ENCODE peak calls at places on chromosomes 4 and X, in nine cellular contexts. Y, C, U, K, P, D, T, Z and H are unnamed samples. For H3K4me1, the result is how much of the 10 kb centered on the place peaks cover.

GRCh38 chr4:160580581-160580980 is 1477.7 kb downstream of the RAPGEF2 start:
- DNase-seq in T (no peak), C (no peak), P (no peak), U (no peak), K (no peak), Z (no peak), D (no peak), Y (no peak), H (no peak)

GRCh38 chr4:128298852-128299251 is 11.2 kb upstream of the PGRMC2 start:
- DNase-seq in Y (no peak), C (no peak), D (no peak), K (no peak), Z (no peak), P (no peak), T (no peak), U (no peak), H (no peak)

GRCh38 chr4:80307183-80307735 is 28.3 kb upstream of the CFAP299 start:
- DNase-seq in Z (no peak), U (no peak), C (no peak), D (no peak), T (peak), K (peak), Y (no peak), P (peak), H (peak)

GRCh38 chrX:153864101-153864500 is 21.9 kb downstream of the L1CAM start:
- DNase-seq in K (no peak), C (no peak), Z (no peak), D (no peak), P (no peak), T (no peak), Y (no peak), U (no peak), H (no peak)

GRCh38 chr4:72468904-72469502 is 100.0 kb downstream of the ADAMTS3 start:
- DNase-seq in T (no peak), P (peak), C (no peak), Z (no peak), U (no peak), D (no peak), K (peak), Y (no peak), H (no peak)

GRCh38 chrX:109312757-109313156 is 169.1 kb downstream of the GUCY2F start:
- DNase-seq in P (no peak), K (no peak), T (no peak), C (no peak), U (no peak), Y (no peak), D (no peak), Z (no peak), H (no peak)

GRCh38 chrX:45571453-45571852 is 370.8 kb upstream of the DIPK2B start:
- DNase-seq in T (no peak), Y (no peak), P (no peak), U (no peak), C (no peak), D (no peak), Z (no peak), K (no peak), H (no peak)

GRCh38 chr4:95465010-95465409 is 83.8 kb downstream of the UNC5C start:
- DNase-seq in U (no peak), C (no peak), D (no peak), T (peak), K (no peak), P (no peak), Z (no peak), Y (no peak), H (peak)

GRCh38 chr4:107824367-107825071 is at the start of gene SGMS2:
- DNase-seq in Y (peak), T (peak), Z (peak), C (peak), D (peak), K (peak), U (peak), P (peak), H (peak)

GRCh38 chr4:38461342-38461741 is 202.7 kb upstream of the KLF3 start:
- DNase-seq in D (no peak), K (no peak), C (no peak), T (no peak), Z (no peak), P (no peak), Y (no peak), U (no peak), H (no peak)

DNA sequence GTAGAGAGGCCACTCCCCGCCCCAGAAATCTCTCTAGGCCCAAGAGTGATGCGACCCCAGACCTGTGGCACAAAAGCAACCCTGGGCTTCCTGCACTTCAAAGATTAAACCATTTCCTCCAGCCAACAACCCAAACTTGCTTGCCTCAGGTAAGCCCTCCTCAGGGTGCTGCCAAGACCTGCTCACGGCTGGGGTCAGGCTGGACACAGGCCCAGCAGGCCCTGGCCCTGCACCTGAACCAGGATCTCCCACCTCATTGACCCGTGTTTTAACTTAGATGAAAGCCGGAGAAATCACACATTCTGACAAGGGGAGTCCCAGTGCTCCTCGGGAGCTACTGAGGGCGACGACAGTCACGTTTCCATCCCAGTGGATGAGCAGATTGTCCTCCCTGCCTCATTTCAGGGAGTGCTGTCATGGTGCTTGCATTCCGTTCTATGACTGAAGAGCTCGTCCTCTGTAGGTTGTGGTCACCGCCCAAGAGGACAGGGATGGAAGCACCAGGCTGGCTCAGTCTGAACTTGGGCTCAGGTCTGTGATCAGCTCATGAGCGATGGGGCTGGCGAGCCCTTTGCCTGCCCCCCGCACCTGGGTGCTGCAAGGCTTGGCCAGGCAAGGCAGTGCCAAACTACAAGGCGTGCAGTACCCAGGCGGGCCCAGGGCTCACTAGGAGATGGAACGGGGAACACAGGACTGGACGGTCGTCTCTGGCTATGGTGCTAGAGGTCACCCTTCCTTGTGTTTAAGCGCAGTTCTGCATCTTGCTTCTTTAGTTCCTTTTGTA is 25.9 kb downstream of the WDR1 start:
- DNase-seq in P (no peak), U (peak), Y (no peak), D (peak), T (no peak), Z (no peak), C (peak), K (no peak), H (no peak)
- H3K27ac ChIP-seq in P (no peak), U (no peak), Y (no peak), D (no peak), T (no peak), Z (no peak), C (peak), K (peak), H (no peak)

GRCh38 chr4:143344011-143344410 is 7.3 kb downstream of the GAB1 start:
- DNase-seq in Y (no peak), K (no peak), U (no peak), D (no peak), Z (no peak), T (no peak), P (no peak), C (no peak), H (no peak)

GRCh38 chr4:143344774-143345173 is 8.1 kb downstream of the GAB1 start:
- DNase-seq in K (peak), U (no peak), Y (no peak), T (no peak), P (no peak), Z (no peak), C (no peak), D (no peak), H (no peak)

GRCh38 chr4:143346208-143346607 is 9.5 kb downstream of the GAB1 start:
- DNase-seq in Y (peak), P (no peak), D (no peak), U (no peak), T (no peak), C (no peak), K (no peak), Z (no peak), H (peak)

GRCh38 chr4:143348233-143349077 is 11.8 kb downstream of the GAB1 start:
- DNase-seq in C (no peak), Z (no peak), D (no peak), K (peak), P (no peak), U (no peak), T (no peak), Y (no peak), H (no peak)

GRCh38 chr4:143347495-143347894 is 10.8 kb downstream of the GAB1 start:
- DNase-seq in Y (no peak), U (no peak), C (no peak), T (no peak), Z (no peak), P (no peak), D (no peak), K (no peak), H (no peak)
- H3K4me1 ChIP-seq in Y (under half), U (half or more), C (under half), T (under half), Z (under half), P (under half), D (under half), K (half or more), H (under half)

GRCh38 chr4:5747746-5748365 is 36.9 kb downstream of the EVC start:
- DNase-seq in D (no peak), T (peak), P (peak), Y (no peak), K (no peak), Z (no peak), C (no peak), U (no peak), H (peak)
- H3K27ac ChIP-seq in D (peak), T (peak), P (peak), Y (no peak), K (no peak), Z (no peak), C (no peak), U (no peak), H (peak)

GRCh38 chr4:2576290-2576689 is 39.8 kb downstream of the FAM193A start:
- DNase-seq in U (no peak), Z (no peak), D (no peak), Y (no peak), K (no peak), P (no peak), T (no peak), C (no peak), H (no peak)

GRCh38 chr4:2574058-2574457 is 37.6 kb downstream of the FAM193A start:
- DNase-seq in K (no peak), T (no peak), Y (no peak), U (no peak), Z (no peak), D (no peak), C (no peak), P (no peak), H (no peak)

GRCh38 chr4:2578106-2578505 is 41.7 kb downstream of the FAM193A start:
- DNase-seq in C (no peak), Y (no peak), Z (no peak), T (no peak), D (no peak), K (no peak), U (no peak), P (no peak), H (no peak)

GRCh38 chr4:2572076-2572475 is 35.6 kb downstream of the FAM193A start:
- DNase-seq in U (peak), Z (no peak), D (no peak), K (no peak), C (no peak), P (no peak), T (no peak), Y (no peak), H (no peak)

DNA sequence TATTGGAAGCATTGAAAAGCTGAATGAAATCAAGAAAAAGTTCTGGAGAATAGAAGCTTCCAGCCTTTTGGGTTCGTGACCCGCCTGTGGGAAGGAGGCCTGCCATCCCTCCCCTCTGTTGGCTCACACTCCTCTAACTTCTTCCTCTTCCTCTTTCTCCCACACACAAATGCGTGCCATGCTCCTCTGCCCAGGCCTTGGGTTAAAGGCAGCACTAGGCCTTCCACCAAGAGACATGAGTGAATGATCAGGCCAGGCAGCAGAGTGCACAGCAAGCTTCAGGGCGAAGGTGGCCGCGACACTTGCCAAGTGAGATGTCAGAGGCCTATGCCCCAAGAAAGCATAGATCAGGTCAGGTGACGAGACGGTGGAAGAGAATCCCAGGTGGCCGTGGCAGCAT is 38.4 kb downstream of the FAM193A start:
- DNase-seq in T (no peak), D (no peak), Z (no peak), Y (peak), U (peak), K (no peak), C (no peak), P (no peak), H (no peak)
- H3K4me1 ChIP-seq in T (under half), D (under half), Z (half or more), Y (half or more), U (under half), K (under half), C (under half), P (under half), H (under half)

GRCh38 chr4:123851521-123851920 is 454.9 kb downstream of the SPRY1 start:
- DNase-seq in T (no peak), Z (no peak), C (no peak), Y (no peak), K (no peak), P (no peak), D (no peak), U (no peak), H (no peak)
- H3K27ac ChIP-seq in T (no peak), Z (no peak), C (no peak), Y (no peak), K (no peak), P (no peak), D (no peak), U (no peak), H (no peak)

DNA sequence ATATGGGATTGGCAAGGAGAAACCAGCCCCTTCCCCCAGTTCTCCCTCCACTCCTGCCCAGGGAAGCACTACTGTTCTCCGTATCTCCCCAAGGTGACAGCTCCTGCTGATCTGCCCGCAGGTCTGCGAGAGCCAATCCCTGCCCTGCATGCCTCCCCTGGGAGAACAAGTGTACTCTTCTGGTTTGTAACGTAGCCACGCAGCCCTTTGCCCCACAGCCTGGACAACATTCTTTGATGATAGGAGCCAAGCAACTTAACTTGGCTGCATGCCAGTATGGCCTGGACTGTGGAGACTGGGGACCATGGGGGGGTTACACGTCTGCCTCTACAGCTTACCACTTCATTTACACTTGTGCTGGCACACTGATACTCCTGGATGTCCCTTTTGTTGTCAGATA is 2.0 kb downstream of the STBD1 start:
- DNase-seq in Y (no peak), Z (no peak), P (no peak), C (peak), K (peak), U (no peak), D (no peak), T (no peak), H (no peak)
- H3K4me1 ChIP-seq in Y (under half), Z (under half), P (under half), C (half or more), K (under half), U (under half), D (under half), T (under half), H (under half)

GRCh38 chr4:145545538-145546224 is 64.0 kb downstream of the SMAD1 start:
- DNase-seq in T (peak), Y (no peak), P (peak), U (no peak), Z (no peak), K (no peak), C (no peak), D (no peak), H (peak)
- H3K27ac ChIP-seq in T (no peak), Y (peak), P (peak), U (no peak), Z (peak), K (no peak), C (peak), D (no peak), H (peak)